ENCODE peak calls at places on chromosomes 2 and 18, in ten cellular contexts. Y is cardiac muscle cell, E is adrenal gland, U is uterus, G is pancreas, P is spleen, L is PC-3, C is breast epithelium, A is left ventricle myocardium inferior, K is fibroblast of lung. R is an unnamed sample.
A peak's percentile ranks its signal among the peaks of the same experiment; 100 is the strongest.

GRCh38 chr18:25349926-25350560 is 1.9 kb downstream of the ZNF521 start:
- DNase-seq in Y (peak; percentile 52), E (no peak), U (peak; percentile 34), G (peak; percentile 14), P (peak; percentile 75), L (no peak), C (no peak), A (peak; percentile 42), K (peak; percentile 15), R (no peak)

GRCh38 chr2:218430721-218431120 is 11.8 kb downstream of the VIL1 start:
- DNase-seq in Y (no peak), E (no peak), U (no peak), G (no peak), P (peak; percentile 46), L (no peak), C (no peak), A (no peak), K (no peak), R (no peak)

GRCh38 chr2:14524803-14525080 is 107.8 kb upstream of the LRATD1 start:
- DNase-seq in Y (no peak), E (no peak), U (no peak), G (no peak), P (no peak), L (peak; percentile 63), C (no peak), A (no peak), K (no peak), R (no peak)

GRCh38 chr2:18552351-18553077 is 7.9 kb downstream of the RDH14 start:
- DNase-seq in Y (no peak), E (no peak), U (no peak), G (no peak), P (no peak), L (peak; percentile 43), C (no peak), A (no peak), K (no peak), R (no peak)

GRCh38 chr18:58496937-58497336 is 132.0 kb downstream of the ALPK2 start:
- DNase-seq in Y (no peak), E (no peak), U (no peak), G (no peak), P (no peak), L (peak; percentile 40), C (no peak), A (no peak), K (no peak), R (no peak)

GRCh38 chr2:7744827-7745226 is 827.6 kb downstream of the RNF144A start:
- DNase-seq in Y (no peak), E (no peak), U (no peak), G (no peak), P (no peak), L (peak; percentile 55), C (no peak), A (no peak), K (no peak), R (no peak)

GRCh38 chr2:158586491-158586890 is 129.7 kb downstream of the PKP4 start:
- DNase-seq in Y (no peak), E (no peak), U (no peak), G (no peak), P (no peak), L (peak; percentile 83), C (no peak), A (no peak), K (peak; percentile 94), R (no peak)

GRCh38 chr2:138071720-138072719 is 107.7 kb downstream of the HNMT start:
- DNase-seq in Y (no peak), E (no peak), U (no peak), G (no peak), P (no peak), L (peak; percentile 97), C (no peak), A (no peak), K (peak; percentile 37), R (no peak)

GRCh38 chr18:69684789-69685188 is 262.9 kb downstream of the CD226 start:
- DNase-seq in Y (no peak), E (no peak), U (no peak), G (no peak), P (no peak), L (no peak), C (no peak), A (no peak), K (no peak), R (no peak)

GRCh38 chr2:201261471-201261870 is 1.1 kb downstream of the CASP8 start:
- DNase-seq in Y (no peak), E (no peak), U (no peak), G (no peak), P (peak; percentile 87), L (no peak), C (no peak), A (no peak), K (no peak), R (no peak)

GRCh38 chr2:84855730-84856129 is 25.2 kb downstream of the TRABD2A start:
- DNase-seq in Y (no peak), E (peak; percentile 17), U (no peak), G (no peak), P (no peak), L (no peak), C (no peak), A (no peak), K (no peak), R (no peak)

GRCh38 chr2:16204791-16205620 is 264.7 kb downstream of the MYCN start:
- DNase-seq in Y (no peak), E (no peak), U (no peak), G (no peak), P (no peak), L (no peak), C (no peak), A (no peak), K (no peak), R (no peak)

GRCh38 chr2:190469770-190470169 is 61.6 kb downstream of the MFSD6 start:
- DNase-seq in Y (peak; percentile 16), E (peak; percentile 72), U (peak; percentile 63), G (no peak), P (no peak), L (peak; percentile 73), C (no peak), A (no peak), K (peak; percentile 29), R (no peak)

GRCh38 chr2:158969162-158969716 is 799 bp downstream of the TANC1 start:
- DNase-seq in Y (no peak), E (no peak), U (no peak), G (no peak), P (no peak), L (no peak), C (no peak), A (no peak), K (no peak), R (no peak)

GRCh38 chr18:48222118-48222517 is 187.1 kb downstream of the ZBTB7C start:
- DNase-seq in Y (peak; percentile 35), E (peak; percentile 88), U (peak; percentile 67), G (peak; percentile 50), P (no peak), L (peak; percentile 50), C (peak; percentile 70), A (peak; percentile 40), K (peak; percentile 9), R (no peak)

GRCh38 chr2:171409436-171409971 is 24.3 kb downstream of the METTL8 start:
- DNase-seq in Y (no peak), E (no peak), U (no peak), G (no peak), P (no peak), L (no peak), C (no peak), A (no peak), K (no peak), R (no peak)

GRCh38 chr2:102016399-102016955 is 24.7 kb downstream of the IL1R2 start:
- DNase-seq in Y (no peak), E (no peak), U (no peak), G (no peak), P (no peak), L (peak; percentile 87), C (no peak), A (no peak), K (no peak), R (no peak)

GRCh38 chr18:48781041-48781989 is 169.4 kb downstream of the SMAD7 start:
- DNase-seq in Y (peak; percentile 94), E (peak; percentile 94), U (peak; percentile 68), G (peak; percentile 67), P (peak; percentile 90), L (no peak), C (no peak), A (peak; percentile 93), K (peak; percentile 47), R (peak; percentile 99)

DNA sequence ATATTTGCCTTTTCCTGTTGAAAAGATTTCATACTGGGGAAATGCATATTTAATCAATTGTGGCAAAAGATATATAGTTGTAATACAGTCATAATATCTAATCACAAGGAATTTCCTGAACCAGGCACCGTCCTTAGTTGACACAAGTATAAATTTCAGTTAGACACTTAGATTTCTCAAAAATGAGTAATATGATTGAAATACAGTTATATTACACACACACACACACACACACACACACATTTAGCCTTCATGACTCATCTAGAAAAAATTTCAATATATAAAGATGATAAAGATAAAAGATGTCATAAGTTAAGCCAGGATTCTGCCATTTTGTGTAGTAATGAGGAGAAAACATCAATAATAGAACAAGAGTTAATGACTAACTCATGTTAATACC is 258.4 kb upstream of the ZNF804A start:
- DNase-seq in Y (no peak), E (no peak), U (no peak), G (no peak), P (no peak), L (peak; percentile 79), C (no peak), A (no peak), K (peak; percentile 27), R (no peak)
- H3K27ac ChIP-seq in Y (no peak overlapping the region), E (no peak overlapping the region), U (no peak overlapping the region), G (no peak overlapping the region), P (no peak overlapping the region), L (peak overlapping the region; percentile 8), C (no peak overlapping the region), A (no peak overlapping the region), K (no peak overlapping the region), R (no peak overlapping the region)

GRCh38 chr2:70160545-70160944 is 30.3 kb downstream of the C2orf42 start:
- DNase-seq in Y (no peak), E (no peak), U (no peak), G (no peak), P (no peak), L (no peak), C (no peak), A (no peak), K (no peak), R (no peak)

GRCh38 chr2:70161069-70161534 is 29.7 kb downstream of the C2orf42 start:
- DNase-seq in Y (no peak), E (no peak), U (no peak), G (no peak), P (peak; percentile 6), L (peak; percentile 86), C (no peak), A (no peak), K (no peak), R (no peak)
- H3K4me3 ChIP-seq in Y (no peak overlapping the region), E (no peak overlapping the region), U (no peak overlapping the region), G (no peak overlapping the region), P (no peak overlapping the region), L (no peak overlapping the region), C (no peak overlapping the region), A (no peak overlapping the region), K (no peak overlapping the region), R (no peak overlapping the region)

GRCh38 chr2:24261441-24261840 is 86.6 kb downstream of the FAM228A start:
- DNase-seq in Y (no peak), E (no peak), U (no peak), G (no peak), P (no peak), L (no peak), C (no peak), A (no peak), K (no peak), R (no peak)
- H3K27ac ChIP-seq in Y (no peak overlapping the region), E (no peak overlapping the region), U (no peak overlapping the region), G (no peak overlapping the region), P (no peak overlapping the region), L (no peak overlapping the region), C (no peak overlapping the region), A (no peak overlapping the region), K (no peak overlapping the region), R (no peak overlapping the region)

GRCh38 chr2:176137249-176137573 is 7.7 kb downstream of the HOXD8 start:
- DNase-seq in Y (no peak), E (peak; percentile 41), U (no peak), G (no peak), P (no peak), L (no peak), C (no peak), A (no peak), K (no peak), R (no peak)
- H3K4me3 ChIP-seq in Y (peak overlapping the region; percentile 27), E (peak overlapping the region; percentile 96), U (peak overlapping the region; percentile 85), G (no peak overlapping the region), P (peak overlapping the region; percentile 38), L (peak overlapping the region; percentile 91), C (peak overlapping the region; percentile 71), A (peak overlapping the region; percentile 64), K (no peak overlapping the region), R (peak overlapping the region; percentile 76)

R was measured in coronary artery.